ENCODE peak calls at places on chromosomes 1 and 21, in nine cellular contexts. N, K, G, O, C, H, L, Q and R are unnamed samples.

GRCh38 chr1:156115514-156116374 is 1.2 kb downstream of the LMNA start:
- DNase-seq in N (peak; percentile 68), K (peak; percentile 83), G (peak; percentile 56), O (peak; percentile 43), C (no peak), H (no peak), L (peak; percentile 56), Q (peak; percentile 73), R (peak; percentile 98)

GRCh38 chr1:203625623-203626189 is 926 bp upstream of the ATP2B4 start:
- DNase-seq in N (no peak), K (no peak), G (peak; percentile 53), O (no peak), C (no peak), H (no peak), L (peak; percentile 39), Q (peak; percentile 49), R (peak; percentile 96)

GRCh38 chr1:36571106-36571505 is 88.4 kb upstream of the CSF3R start:
- DNase-seq in N (no peak), K (peak; percentile 40), G (no peak), O (no peak), C (no peak), H (no peak), L (no peak), Q (no peak), R (no peak)

GRCh38 chr1:116454940-116455339 is 81.9 kb downstream of the ATP1A1 start:
- DNase-seq in N (no peak), K (no peak), G (no peak), O (no peak), C (no peak), H (no peak), L (no peak), Q (no peak), R (no peak)

GRCh38 chr1:212228591-212229119 is 56.6 kb upstream of the PPP2R5A start:
- DNase-seq in N (no peak), K (peak; percentile 78), G (no peak), O (no peak), C (no peak), H (no peak), L (no peak), Q (peak; percentile 74), R (no peak)

GRCh38 chr1:216929870-216930582 is 206.8 kb upstream of the ESRRG start:
- DNase-seq in N (no peak), K (no peak), G (no peak), O (no peak), C (no peak), H (no peak), L (peak; percentile 87), Q (no peak), R (peak; percentile 72)

GRCh38 chr1:29640428-29640785 is 404.1 kb downstream of the PTPRU start:
- DNase-seq in N (peak; percentile 22), K (no peak), G (no peak), O (no peak), C (peak; percentile 27), H (no peak), L (no peak), Q (no peak), R (no peak)

GRCh38 chr21:32411366-32412161 is 942 bp upstream of the EVA1C start:
- DNase-seq in N (peak; percentile 39), K (peak; percentile 96), G (no peak), O (peak; percentile 17), C (no peak), H (no peak), L (peak; percentile 68), Q (peak; percentile 90), R (peak; percentile 75)

GRCh38 chr1:119827010-119827409 is 15.8 kb upstream of the REG4 start:
- DNase-seq in N (no peak), K (no peak), G (no peak), O (no peak), C (no peak), H (no peak), L (no peak), Q (no peak), R (peak; percentile 36)

GRCh38 chr21:42721341-42721824 is 68.0 kb downstream of the PDE9A start:
- DNase-seq in N (no peak), K (no peak), G (no peak), O (no peak), C (no peak), H (no peak), L (no peak), Q (no peak), R (peak; percentile 36)

GRCh38 chr1:233477359-233477758 is 136.5 kb upstream of the KCNK1 start:
- DNase-seq in N (no peak), K (no peak), G (no peak), O (no peak), C (no peak), H (no peak), L (no peak), Q (no peak), R (peak; percentile 23)

GRCh38 chr1:244665771-244666217 is 12.9 kb downstream of the DESI2 start:
- DNase-seq in N (no peak), K (no peak), G (no peak), O (no peak), C (no peak), H (no peak), L (peak; percentile 40), Q (no peak), R (no peak)

GRCh38 chr1:158112994-158113758 is 67.5 kb upstream of the CD1D start:
- DNase-seq in N (peak; percentile 68), K (no peak), G (no peak), O (peak; percentile 70), C (peak; percentile 78), H (no peak), L (peak; percentile 20), Q (peak; percentile 18), R (no peak)

GRCh38 chr1:15420853-15421465 is 11.3 kb downstream of the EFHD2 start:
- DNase-seq in N (no peak), K (no peak), G (no peak), O (no peak), C (no peak), H (no peak), L (no peak), Q (peak; percentile 63), R (no peak)

GRCh38 chr1:65084068-65084467 is 63.9 kb upstream of the AK4 start:
- DNase-seq in N (no peak), K (no peak), G (no peak), O (no peak), C (no peak), H (no peak), L (no peak), Q (no peak), R (no peak)

GRCh38 chr1:53367503-53368313 is 39.8 kb upstream of the LRP8 start:
- DNase-seq in N (peak; percentile 19), K (peak; percentile 53), G (no peak), O (no peak), C (peak; percentile 62), H (no peak), L (no peak), Q (peak; percentile 5), R (no peak)

GRCh38 chr1:3003941-3004270 is 17.4 kb upstream of the ACTRT2 start:
- DNase-seq in N (no peak), K (no peak), G (no peak), O (no peak), C (no peak), H (no peak), L (no peak), Q (no peak), R (no peak)

GRCh38 chr1:26677306-26678115 is 18.3 kb upstream of the ARID1A start:
- DNase-seq in N (peak; percentile 86), K (peak; percentile 93), G (peak; percentile 91), O (peak; percentile 55), C (no peak), H (peak; percentile 64), L (peak; percentile 75), Q (peak; percentile 91), R (peak; percentile 97)

GRCh38 chr1:145967288-145967687 is 2.8 kb downstream of the POLR3GL start:
- DNase-seq in N (no peak), K (no peak), G (no peak), O (no peak), C (no peak), H (no peak), L (no peak), Q (no peak), R (no peak)
- TF ChIP-seq CTCF in N (no peak), K (no peak), G (no peak), O (no peak), C (no peak), H (no peak), L (no peak), Q (no peak), R (no peak)

DNA sequence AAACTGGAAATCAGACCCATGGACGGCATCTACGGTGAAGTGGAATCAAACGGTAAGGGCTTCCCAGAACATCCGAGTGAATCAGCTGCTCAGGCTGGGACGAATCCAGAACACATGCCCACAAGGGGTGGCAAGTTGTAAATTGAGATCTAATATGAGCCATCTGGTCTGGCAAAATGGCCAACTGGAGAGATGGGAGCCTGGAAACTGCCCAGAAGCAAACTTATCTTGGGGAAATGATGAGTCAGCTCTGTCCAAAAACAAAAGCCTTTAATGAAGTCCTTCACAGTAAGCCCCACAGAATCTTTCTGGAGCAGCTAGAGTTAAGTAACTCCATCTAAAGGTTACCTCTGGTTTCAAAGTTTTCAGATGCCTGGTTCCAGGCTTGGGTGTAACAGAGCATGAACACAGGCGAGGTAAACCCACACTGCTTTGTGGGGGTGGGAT is 10.6 kb upstream of the SRP9 start:
- DNase-seq in N (no peak), K (no peak), G (peak; percentile 53), O (no peak), C (peak; percentile 22), H (peak; percentile 90), L (peak; percentile 97), Q (no peak), R (peak; percentile 99)
- TF ChIP-seq CTCF in N (no peak), K (no peak), G (no peak), O (no peak), C (no peak), H (no peak), L (no peak), Q (no peak), R (no peak)

GRCh38 chr1:84672080-84672735 is 18.1 kb downstream of the SSX2IP start:
- DNase-seq in N (no peak), K (no peak), G (no peak), O (no peak), C (no peak), H (no peak), L (peak; percentile 42), Q (no peak), R (no peak)

GRCh38 chr1:84665703-84666317 is 24.5 kb downstream of the SSX2IP start:
- DNase-seq in N (no peak), K (no peak), G (no peak), O (no peak), C (no peak), H (no peak), L (peak; percentile 33), Q (no peak), R (peak; percentile 11)

GRCh38 chr1:84669831-84670230 is 20.4 kb downstream of the SSX2IP start:
- DNase-seq in N (no peak), K (no peak), G (no peak), O (no peak), C (no peak), H (no peak), L (no peak), Q (no peak), R (peak; percentile 39)

GRCh38 chr1:84674021-84674420 is 16.2 kb downstream of the SSX2IP start:
- DNase-seq in N (no peak), K (no peak), G (no peak), O (no peak), C (no peak), H (no peak), L (no peak), Q (no peak), R (no peak)

GRCh38 chr1:84668185-84668584 is 22.1 kb downstream of the SSX2IP start:
- DNase-seq in N (no peak), K (no peak), G (no peak), O (no peak), C (no peak), H (no peak), L (no peak), Q (no peak), R (peak; percentile 33)
- TF ChIP-seq CTCF in N (peak; percentile 60), K (peak; percentile 17), G (no peak), O (no peak), C (peak; percentile 14), H (peak; percentile 33), L (peak; percentile 33), Q (peak; percentile 32), R (no peak)

GRCh38 chr1:167208624-167208976 is 12.1 kb upstream of the POU2F1 start:
- DNase-seq in N (no peak), K (no peak), G (peak; percentile 60), O (no peak), C (no peak), H (no peak), L (no peak), Q (no peak), R (no peak)
- TF ChIP-seq CTCF in N (no peak), K (no peak), G (no peak), O (no peak), C (no peak), H (no peak), L (no peak), Q (no peak), R (no peak)